ENCODE peak calls at places on chromosome 19, in nine cellular contexts. P is left ventricle myocardium inferior; F is tibial nerve; O is tibial artery; A is testis; D is Caco-2; V is right cardiac atrium; S is CD8-positive, alpha-beta memory T cell; M is pancreas. N is an unnamed sample. For H3K4me1, the result is how much of the 10 kb centered on the place peaks cover.

GRCh38 chr19:56314018-56314583 is 538 bp downstream of the ZSCAN5A start:
- DNase-seq in P (no peak), F (no peak), O (no peak), A (no peak), D (no peak), V (no peak), S (no peak), M (no peak), N (no peak)

GRCh38 chr19:2834294-2834871 is 6.9 kb upstream of the ZNF555 start:
- DNase-seq in P (no peak), F (no peak), O (no peak), A (no peak), D (no peak), V (no peak), S (no peak), M (no peak), N (no peak)

GRCh38 chr19:17490411-17490810 is 20.1 kb downstream of the SLC27A1 start:
- DNase-seq in P (no peak), F (no peak), O (no peak), A (no peak), D (no peak), V (no peak), S (peak), M (no peak), N (no peak)

GRCh38 chr19:13056052-13056660 is 46.5 kb downstream of the LYL1 start:
- DNase-seq in P (peak), F (no peak), O (peak), A (peak), D (no peak), V (peak), S (no peak), M (no peak), N (no peak)

GRCh38 chr19:42343344-42344110 is 18.1 kb downstream of the MEGF8 start:
- DNase-seq in P (no peak), F (no peak), O (no peak), A (no peak), D (no peak), V (no peak), S (no peak), M (no peak), N (no peak)

GRCh38 chr19:19530423-19530804 is 1.7 kb downstream of the YJEFN3 start:
- DNase-seq in P (no peak), F (no peak), O (no peak), A (no peak), D (peak), V (no peak), S (no peak), M (no peak), N (no peak)

GRCh38 chr19:801030-801860 is 4.0 kb downstream of the PTBP1 start:
- DNase-seq in P (peak), F (no peak), O (peak), A (peak), D (no peak), V (peak), S (no peak), M (peak), N (peak)

GRCh38 chr19:10769533-10770491 is 51.9 kb downstream of the DNM2 start:
- DNase-seq in P (peak), F (peak), O (no peak), A (peak), D (peak), V (peak), S (no peak), M (peak), N (peak)

GRCh38 chr19:12952488-12953455 is 4.3 kb downstream of the GADD45GIP1 start:
- DNase-seq in P (no peak), F (no peak), O (no peak), A (no peak), D (no peak), V (peak), S (no peak), M (no peak), N (no peak)

GRCh38 chr19:16209266-16209665 is 11.6 kb downstream of the AP1M1 start:
- DNase-seq in P (no peak), F (no peak), O (no peak), A (no peak), D (no peak), V (no peak), S (no peak), M (no peak), N (no peak)

GRCh38 chr19:14006766-14007562 is 844 bp upstream of the RFX1 start:
- DNase-seq in P (peak), F (no peak), O (no peak), A (no peak), D (peak), V (peak), S (no peak), M (no peak), N (peak)

GRCh38 chr19:21158523-21159135 is 16.8 kb downstream of the ZNF431 start:
- DNase-seq in P (no peak), F (no peak), O (no peak), A (no peak), D (no peak), V (no peak), S (no peak), M (no peak), N (no peak)

GRCh38 chr19:47122359-47123335 is 8.0 kb upstream of the SAE1 start:
- DNase-seq in P (no peak), F (no peak), O (no peak), A (no peak), D (peak), V (no peak), S (no peak), M (no peak), N (no peak)

GRCh38 chr19:29260477-29261317 is 47.7 kb upstream of the UQCRFS1 start:
- DNase-seq in P (no peak), F (no peak), O (no peak), A (peak), D (peak), V (no peak), S (no peak), M (no peak), N (no peak)

GRCh38 chr19:10353793-10354391 is 14.5 kb upstream of the ICAM3 start:
- DNase-seq in P (peak), F (peak), O (no peak), A (peak), D (peak), V (peak), S (peak), M (no peak), N (peak)

GRCh38 chr19:56120371-56121179 is 520 bp downstream of the ZNF787 start:
- DNase-seq in P (peak), F (peak), O (peak), A (peak), D (peak), V (peak), S (peak), M (peak), N (peak)

GRCh38 chr19:15323496-15324235 is 8.7 kb downstream of the BRD4 start:
- DNase-seq in P (peak), F (no peak), O (peak), A (no peak), D (no peak), V (peak), S (no peak), M (peak), N (peak)

GRCh38 chr19:5204212-5204611 is 136.4 kb downstream of the PTPRS start:
- DNase-seq in P (no peak), F (no peak), O (no peak), A (no peak), D (no peak), V (no peak), S (no peak), M (no peak), N (no peak)

GRCh38 chr19:17325881-17326594 is 8.6 kb downstream of the ANO8 start:
- DNase-seq in P (no peak), F (peak), O (peak), A (peak), D (no peak), V (peak), S (no peak), M (no peak), N (peak)

GRCh38 chr19:41866284-41866683 is 6.2 kb downstream of the RPS19 start:
- DNase-seq in P (no peak), F (no peak), O (no peak), A (no peak), D (no peak), V (no peak), S (no peak), M (no peak), N (no peak)

GRCh38 chr19:42290523-42291436 is 11.2 kb upstream of the PRR19 start:
- DNase-seq in P (no peak), F (no peak), O (no peak), A (no peak), D (peak), V (no peak), S (peak), M (no peak), N (peak)

GRCh38 chr19:38274734-38275133 is 10.4 kb downstream of the SPINT2 start:
- DNase-seq in P (peak), F (no peak), O (no peak), A (peak), D (no peak), V (peak), S (no peak), M (no peak), N (no peak)

GRCh38 chr19:8487137-8487851 is 15.1 kb downstream of the PRAM1 start:
- DNase-seq in P (no peak), F (no peak), O (no peak), A (peak), D (no peak), V (peak), S (peak), M (no peak), N (no peak)

GRCh38 chr19:46265217-46265828 is 31.5 kb upstream of the HIF3A start:
- DNase-seq in P (no peak), F (no peak), O (no peak), A (peak), D (peak), V (peak), S (peak), M (peak), N (no peak)

GRCh38 chr19:13146763-13147563 is 3.2 kb downstream of the STX10 start:
- DNase-seq in P (no peak), F (no peak), O (no peak), A (no peak), D (no peak), V (no peak), S (no peak), M (no peak), N (no peak)

GRCh38 chr19:40744554-40745401 is 5.5 kb downstream of the ACTMAP start:
- DNase-seq in P (no peak), F (no peak), O (no peak), A (no peak), D (peak), V (no peak), S (no peak), M (no peak), N (no peak)

GRCh38 chr19:6066661-6067646 is 43.3 kb downstream of the RFX2 start:
- DNase-seq in P (peak), F (peak), O (peak), A (peak), D (peak), V (peak), S (no peak), M (peak), N (peak)

GRCh38 chr19:17969096-17969792 is 2.3 kb downstream of the KCNN1 start:
- DNase-seq in P (no peak), F (no peak), O (no peak), A (no peak), D (no peak), V (no peak), S (no peak), M (no peak), N (no peak)

GRCh38 chr19:38678891-38679494 is 31.5 kb downstream of the ACTN4 start:
- DNase-seq in P (no peak), F (no peak), O (no peak), A (no peak), D (no peak), V (no peak), S (no peak), M (no peak), N (no peak)

GRCh38 chr19:56308792-56309191 is 5.8 kb downstream of the ZSCAN5A start:
- DNase-seq in P (no peak), F (no peak), O (no peak), A (no peak), D (no peak), V (no peak), S (no peak), M (no peak), N (no peak)

GRCh38 chr19:887072-887471 is 5.9 kb downstream of the MED16 start:
- DNase-seq in P (no peak), F (no peak), O (no peak), A (no peak), D (no peak), V (no peak), S (no peak), M (no peak), N (no peak)

GRCh38 chr19:1068111-1069001 is 1.4 kb downstream of the ARHGAP45 start:
- DNase-seq in P (peak), F (no peak), O (no peak), A (no peak), D (no peak), V (peak), S (peak), M (no peak), N (peak)

GRCh38 chr19:7397687-7398086 is 49.0 kb downstream of the ARHGEF18 start:
- DNase-seq in P (no peak), F (no peak), O (no peak), A (no peak), D (no peak), V (no peak), S (no peak), M (no peak), N (no peak)

GRCh38 chr19:12788682-12789097 is 2.6 kb upstream of the JUNB start:
- DNase-seq in P (peak), F (no peak), O (peak), A (peak), D (no peak), V (peak), S (peak), M (peak), N (peak)

GRCh38 chr19:44746616-44746945 is 1.9 kb upstream of the BCL3 start:
- DNase-seq in P (no peak), F (no peak), O (no peak), A (no peak), D (no peak), V (no peak), S (no peak), M (no peak), N (no peak)

GRCh38 chr19:44748426-44749254 is at the start of gene BCL3:
- DNase-seq in P (peak), F (no peak), O (peak), A (peak), D (peak), V (peak), S (peak), M (peak), N (peak)

GRCh38 chr19:44746946-44747738 is 1.4 kb upstream of the BCL3 start:
- DNase-seq in P (peak), F (peak), O (peak), A (peak), D (peak), V (peak), S (peak), M (peak), N (peak)

GRCh38 chr19:44749318-44749717 is 810 bp downstream of the BCL3 start:
- DNase-seq in P (no peak), F (no peak), O (no peak), A (no peak), D (no peak), V (no peak), S (no peak), M (no peak), N (no peak)

DNA sequence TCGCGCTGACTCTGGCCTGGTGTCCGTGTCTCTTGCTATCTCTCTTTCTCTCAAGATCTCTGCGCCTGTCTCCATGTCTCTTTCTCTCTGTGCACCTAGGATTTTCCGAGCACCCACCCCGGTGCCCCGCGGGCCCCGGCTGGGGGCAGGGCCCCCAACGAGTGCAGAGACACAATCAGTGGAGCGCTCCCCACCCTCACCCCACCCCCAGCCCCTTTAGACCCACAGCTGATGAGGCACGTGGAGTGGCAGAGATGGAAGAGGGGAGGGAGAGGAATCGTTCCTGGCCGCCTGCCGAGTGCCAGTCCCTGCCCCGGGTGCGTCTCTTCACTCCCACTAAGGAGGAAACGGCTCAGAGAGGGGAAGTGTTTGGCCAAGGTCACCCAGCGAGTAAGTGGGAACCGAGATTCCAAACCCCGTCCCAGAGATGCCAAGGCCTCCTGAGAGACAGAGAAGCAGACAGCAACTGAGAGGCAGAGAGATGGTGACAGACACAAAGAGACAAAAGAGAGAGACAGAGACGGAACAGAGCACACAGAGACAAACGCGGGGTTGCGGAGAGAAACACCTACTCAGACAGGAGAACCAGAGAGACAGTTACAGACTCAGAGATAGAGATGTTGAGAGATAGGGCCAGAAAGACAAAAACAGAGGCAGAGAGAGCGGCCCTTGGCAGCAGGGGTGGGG is 626 bp upstream of the BCL3 start:
- DNase-seq in P (peak), F (no peak), O (peak), A (peak), D (peak), V (peak), S (no peak), M (peak), N (peak)
- H3K4me1 ChIP-seq in P (half or more), F (half or more), O (half or more), A (under half), D (under half), V (under half), S (under half), M (under half), N (under half)

GRCh38 chr19:35205733-35206323 is 22.7 kb downstream of the FAM187B start:
- DNase-seq in P (no peak), F (no peak), O (no peak), A (no peak), D (no peak), V (no peak), S (no peak), M (no peak), N (no peak)
- H3K4me1 ChIP-seq in P (under half), F (under half), O (under half), A (under half), D (under half), V (under half), S (half or more), M (under half), N (under half)

DNA sequence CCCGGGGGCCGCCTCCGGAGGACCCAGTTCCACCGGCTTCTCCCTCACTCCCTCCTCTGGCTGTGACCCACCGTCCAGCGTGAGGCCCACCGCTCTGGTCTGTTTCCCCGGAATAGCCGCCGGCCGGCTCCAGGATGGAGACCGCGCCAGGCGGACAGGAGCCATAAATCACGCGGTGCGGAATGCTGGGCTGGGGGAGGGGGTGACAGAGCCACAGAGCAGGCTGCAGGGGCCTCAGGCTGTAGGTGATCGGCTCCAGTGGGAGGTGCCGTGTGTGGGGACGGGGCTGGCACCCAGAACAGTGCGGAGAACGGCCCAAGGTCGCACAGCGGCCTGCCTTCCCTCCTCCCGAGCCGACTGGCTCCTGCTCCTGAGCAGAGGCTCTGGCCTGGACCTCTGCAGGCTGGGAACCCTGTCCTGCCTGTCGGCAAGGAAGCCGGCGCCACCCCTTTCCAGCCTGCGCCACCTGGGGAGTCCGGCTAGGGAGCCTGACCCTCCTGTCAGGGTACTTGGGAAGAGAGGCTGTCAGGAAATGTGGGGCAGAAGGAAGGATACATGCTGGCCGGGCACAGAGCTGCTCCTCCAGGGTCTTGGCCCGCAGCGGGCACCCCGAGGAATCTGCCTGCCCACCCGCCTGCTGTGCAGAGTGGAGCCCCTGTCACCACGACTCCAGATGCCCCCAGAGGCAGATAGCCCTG is 8.3 kb downstream of the PIAS4 start:
- DNase-seq in P (peak), F (no peak), O (no peak), A (peak), D (peak), V (no peak), S (no peak), M (peak), N (no peak)
- H3K4me1 ChIP-seq in P (half or more), F (half or more), O (under half), A (half or more), D (under half), V (under half), S (under half), M (under half), N (under half)

GRCh38 chr19:49085868-49086232 is 599 bp downstream of the SNRNP70 start:
- DNase-seq in P (no peak), F (no peak), O (no peak), A (no peak), D (no peak), V (no peak), S (no peak), M (no peak), N (no peak)

GRCh38 chr19:49086296-49086695 is 1.0 kb downstream of the SNRNP70 start:
- DNase-seq in P (no peak), F (no peak), O (no peak), A (no peak), D (no peak), V (no peak), S (no peak), M (no peak), N (no peak)

GRCh38 chr19:49085020-49085867 is at the start of gene SNRNP70:
- DNase-seq in P (peak), F (peak), O (peak), A (peak), D (peak), V (peak), S (peak), M (peak), N (peak)

GRCh38 chr19:49081273-49081672 is 4.0 kb upstream of the SNRNP70 start:
- DNase-seq in P (no peak), F (no peak), O (no peak), A (no peak), D (no peak), V (no peak), S (no peak), M (no peak), N (no peak)

GRCh38 chr19:49084206-49085019 is 838 bp upstream of the SNRNP70 start:
- DNase-seq in P (no peak), F (no peak), O (no peak), A (no peak), D (peak), V (no peak), S (no peak), M (no peak), N (no peak)
- H3K4me1 ChIP-seq in P (under half), F (under half), O (under half), A (under half), D (under half), V (under half), S (under half), M (under half), N (under half)

N was measured in right lobe of liver.